ENCODE peak calls at places on chromosomes 2 and 18, in seven cellular contexts. G is esophagus muscularis mucosa, F is NCI-H1092 treated with DMSO at 0.1 percent for 48 hours, X is HL-60, P is HFF-Myc, E is NCI-H1694 treated with DMSO at 0.1 percent for 48 hours, L is EL. B is an unnamed sample.
A peak's percentile ranks its signal among the peaks of the same experiment; 100 is the strongest.

GRCh38 chr2:45069711-45070664 is 60.7 kb upstream of the SIX2 start:
- DNase-seq in G (no peak), F (no peak), X (no peak), P (no peak), E (no peak), L (no peak), B (no peak)

GRCh38 chr18:9546468-9546867 is 67.9 kb downstream of the PPP4R1 start:
- DNase-seq in G (no peak), F (no peak), X (no peak), P (no peak), E (no peak), L (no peak), B (no peak)

GRCh38 chr2:101736861-101737291 is 39.4 kb downstream of the MAP4K4 start:
- DNase-seq in G (no peak), F (no peak), X (peak; percentile 65), P (no peak), E (no peak), L (peak; percentile 81), B (no peak)

GRCh38 chr2:120330946-120331822 is 14.8 kb upstream of the INHBB start:
- DNase-seq in G (no peak), F (no peak), X (no peak), P (no peak), E (no peak), L (no peak), B (no peak)

GRCh38 chr2:181566643-181567042 is 90.3 kb downstream of the CERKL start:
- DNase-seq in G (no peak), F (no peak), X (no peak), P (no peak), E (no peak), L (no peak), B (no peak)

GRCh38 chr18:22173928-22174301 is 4.5 kb downstream of the GATA6 start:
- DNase-seq in G (no peak), F (no peak), X (no peak), P (no peak), E (no peak), L (no peak), B (no peak)

GRCh38 chr2:26464390-26465265 is 13.3 kb downstream of the OTOF start:
- DNase-seq in G (no peak), F (no peak), X (no peak), P (peak; percentile 6), E (no peak), L (no peak), B (no peak)

GRCh38 chr2:224442092-224442999 is 40.4 kb upstream of the FAM124B start:
- DNase-seq in G (no peak), F (peak; percentile 7), X (peak; percentile 18), P (no peak), E (no peak), L (peak; percentile 22), B (no peak)

GRCh38 chr2:173997269-173997668 is 32.1 kb upstream of the SP3 start:
- DNase-seq in G (peak; percentile 94), F (no peak), X (peak; percentile 99), P (no peak), E (no peak), L (no peak), B (peak; percentile 53)

GRCh38 chr2:239684271-239684670 is 283.5 kb upstream of the HDAC4 start:
- DNase-seq in G (no peak), F (no peak), X (no peak), P (no peak), E (no peak), L (no peak), B (no peak)

B was measured in C1 segment of cervical spinal cord.